ENCODE peak calls at places on chromosome X, in four cellular contexts. J, K, S and E are unnamed samples.

GRCh38 chrX:43643201-43643600 is 12.9 kb upstream of the MAOA start:
- DNase-seq in J (no peak), K (no peak), S (no peak), E (no peak)

GRCh38 chrX:150032742-150033141 is 94.5 kb upstream of the EOLA2 start:
- DNase-seq in S (no peak), K (peak), J (no peak), E (no peak)

GRCh38 chrX:1581132-1581531 is 10.3 kb upstream of the AKAP17A start:
- DNase-seq in J (peak), K (no peak), S (peak), E (no peak)

GRCh38 chrX:8289523-8289922 is 118.5 kb upstream of the VCX2 start:
- DNase-seq in S (no peak), K (no peak), J (no peak), E (no peak)

GRCh38 chrX:254630-255215 is 26.5 kb upstream of the PLCXD1 start:
- DNase-seq in J (no peak), K (no peak), S (no peak), E (no peak)

GRCh38 chrX:10174810-10175209 is 18.0 kb downstream of the CLCN4 start:
- DNase-seq in S (no peak), J (no peak), K (no peak), E (no peak)

GRCh38 chrX:152897216-152898144 is at the start of gene ZNF185:
- DNase-seq in S (no peak), J (no peak), K (no peak), E (no peak)

GRCh38 chrX:115018944-115019343 is 1.5 kb upstream of the IL13RA2 start:
- DNase-seq in K (no peak), S (no peak), J (no peak), E (no peak)

GRCh38 chrX:77788050-77788449 is 2.0 kb upstream of the ATRX start:
- DNase-seq in S (peak), K (peak), J (no peak), E (no peak)

GRCh38 chrX:41602946-41603345 is 85.8 kb upstream of the GPR34 start:
- DNase-seq in J (no peak), K (no peak), S (no peak), E (no peak)

GRCh38 chrX:133881893-133882292 is 103.5 kb downstream of the GPC3 start:
- DNase-seq in S (no peak), K (no peak), J (no peak), E (no peak)

GRCh38 chrX:105822138-105823091 is at the start of gene NRK:
- DNase-seq in K (no peak), S (no peak), J (no peak), E (no peak)

GRCh38 chrX:10755477-10756334 is 135.3 kb upstream of the MID1 start:
- DNase-seq in K (no peak), S (no peak), J (no peak), E (no peak)

GRCh38 chrX:37010496-37010895 is 2.3 kb downstream of the FAM47C start:
- DNase-seq in J (no peak), S (no peak), K (no peak), E (no peak)

GRCh38 chrX:22616867-22617266 is 344.2 kb downstream of the CBLL2 start:
- DNase-seq in K (no peak), S (no peak), J (no peak), E (no peak)

GRCh38 chrX:115112411-115112810 is 76.8 kb upstream of the RBMXL3 start:
- DNase-seq in J (no peak), S (no peak), K (no peak), E (no peak)

GRCh38 chrX:93932471-93933220 is 258.6 kb downstream of the FAM133A start:
- DNase-seq in J (no peak), S (no peak), K (no peak), E (no peak)

GRCh38 chrX:103442536-103442901 is 66.2 kb downstream of the BEX3 start:
- DNase-seq in S (no peak), K (peak), J (no peak), E (no peak)

GRCh38 chrX:101958139-101958538 is 26.3 kb upstream of the ZMAT1 start:
- DNase-seq in J (no peak), S (no peak), K (peak), E (no peak)

GRCh38 chrX:15882704-15883539 is 28.3 kb upstream of the AP1S2 start:
- DNase-seq in S (no peak), J (no peak), K (no peak), E (peak)

GRCh38 chrX:118502121-118502794 is 6.6 kb downstream of the DOCK11 start:
- DNase-seq in J (no peak), S (peak), K (no peak), E (no peak)

GRCh38 chrX:153701706-153702105 is 14.0 kb downstream of the SLC6A8 start:
- DNase-seq in K (no peak), S (no peak), J (no peak), E (no peak)

GRCh38 chrX:40068048-40068447 is 29.7 kb downstream of the BCOR start:
- DNase-seq in S (no peak), J (no peak), K (no peak), E (no peak)

GRCh38 chrX:53631156-53631555 is 55.4 kb downstream of the HUWE1 start:
- DNase-seq in J (no peak), K (no peak), S (no peak), E (no peak)

GRCh38 chrX:151391722-151392121 is 5.3 kb upstream of the VMA21 start:
- DNase-seq in J (no peak), K (no peak), S (no peak), E (no peak)

GRCh38 chrX:129549124-129549523 is 9.1 kb downstream of the OCRL start:
- DNase-seq in K (no peak), S (no peak), J (no peak), E (no peak)

GRCh38 chrX:69070949-69071650 is 94.2 kb downstream of the PJA1 start:
- DNase-seq in J (no peak), S (no peak), K (no peak), E (no peak)

GRCh38 chrX:142249721-142250120 is 44.6 kb upstream of the MAGEC2 start:
- DNase-seq in S (no peak), J (no peak), K (no peak), E (no peak)

GRCh38 chrX:111035991-111036390 is 60.0 kb upstream of the PAK3 start:
- DNase-seq in S (no peak), J (no peak), K (no peak), E (no peak)

GRCh38 chrX:13888284-13888683 is 71.4 kb upstream of the GPM6B start:
- DNase-seq in S (no peak), J (no peak), K (no peak), E (no peak)

GRCh38 chrX:39928704-39929439 is 168.9 kb downstream of the BCOR start:
- DNase-seq in J (no peak), S (no peak), K (no peak), E (no peak)

GRCh38 chrX:32530802-32531403 is 680.4 kb downstream of the DMD start:
- DNase-seq in J (no peak), K (peak), S (no peak), E (no peak)

GRCh38 chrX:147950352-147950751 is 30.8 kb upstream of the FMR1NB start:
- DNase-seq in K (no peak), J (no peak), S (no peak), E (no peak)

GRCh38 chrX:111671668-111672067 is 9.3 kb upstream of the ALG13 start:
- DNase-seq in S (no peak), J (no peak), K (no peak), E (no peak)

GRCh38 chrX:13855689-13856425 is 39.0 kb upstream of the GPM6B start:
- DNase-seq in K (no peak), J (no peak), S (no peak), E (no peak)

GRCh38 chrX:151359931-151360871 is 36.8 kb upstream of the VMA21 start:
- DNase-seq in J (no peak), K (no peak), S (peak), E (no peak)